ENCODE peak calls at places on chromosomes 7 and 10, in six cellular contexts. T, Y, L, W, P and F are unnamed samples.

GRCh38 chr10:128927389-128927788 is 539.7 kb upstream of the MGMT start:
- DNase-seq in T (peak; percentile 88), Y (no peak), L (no peak), W (no peak), P (no peak), F (no peak)

GRCh38 chr7:143901710-143902587 is at the start of gene TCAF1:
- DNase-seq in T (peak; percentile 96), Y (peak; percentile 88), L (peak; percentile 86), W (peak; percentile 93), P (peak; percentile 97), F (peak; percentile 70)

GRCh38 chr10:113879691-113880090 is 25.2 kb downstream of the NHLRC2 start:
- DNase-seq in T (no peak), Y (no peak), L (no peak), W (no peak), P (no peak), F (no peak)

GRCh38 chr10:119500796-119501195 is 41.7 kb downstream of the RGS10 start:
- DNase-seq in T (no peak), Y (no peak), L (no peak), W (no peak), P (no peak), F (no peak)

GRCh38 chr10:96288151-96288621 is 16.0 kb upstream of the DNTT start:
- DNase-seq in T (no peak), Y (peak; percentile 90), L (no peak), W (no peak), P (no peak), F (no peak)

GRCh38 chr10:132449826-132450211 is 52.8 kb downstream of the PWWP2B start:
- DNase-seq in T (no peak), Y (no peak), L (no peak), W (no peak), P (no peak), F (no peak)

GRCh38 chr10:70331486-70332268 is 47.9 kb upstream of the NPFFR1 start:
- DNase-seq in T (peak; percentile 98), Y (peak; percentile 86), L (no peak), W (peak; percentile 93), P (peak; percentile 32), F (peak; percentile 83)

GRCh38 chr7:107622429-107622828 is 38.2 kb upstream of the SLC26A4 start:
- DNase-seq in T (peak; percentile 44), Y (no peak), L (no peak), W (peak; percentile 81), P (no peak), F (peak; percentile 81)

GRCh38 chr7:36015733-36016132 is 137.3 kb upstream of the EEPD1 start:
- DNase-seq in T (no peak), Y (no peak), L (no peak), W (peak; percentile 65), P (no peak), F (peak; percentile 37)

GRCh38 chr7:1087952-1088920 is at the start of gene GPER1:
- DNase-seq in T (peak; percentile 58), Y (peak; percentile 39), L (no peak), W (peak; percentile 24), P (peak; percentile 86), F (no peak)

GRCh38 chr10:8444630-8445029 is 390.1 kb downstream of the GATA3 start:
- DNase-seq in T (no peak), Y (no peak), L (peak; percentile 29), W (no peak), P (peak; percentile 8), F (no peak)

GRCh38 chr10:19929466-19930140 is 113.4 kb downstream of the PLXDC2 start:
- DNase-seq in T (peak; percentile 79), Y (no peak), L (no peak), W (peak; percentile 77), P (no peak), F (no peak)

GRCh38 chr10:117684673-117685211 is 142.2 kb downstream of the EMX2 start:
- DNase-seq in T (peak; percentile 91), Y (no peak), L (no peak), W (no peak), P (peak; percentile 35), F (no peak)

GRCh38 chr7:131164025-131164899 is 163.4 kb upstream of the MKLN1 start:
- DNase-seq in T (peak; percentile 92), Y (no peak), L (no peak), W (peak; percentile 81), P (no peak), F (peak; percentile 70)